ENCODE peak calls at places on chromosome 22, in six cellular contexts. G is WTC11, M is epithelial cell of esophagus, E is endothelial cell, S is epithelial cell of proximal tubule, J is H1. Z is an unnamed sample.
A peak's percentile ranks its signal among the peaks of the same experiment; 100 is the strongest.

GRCh38 chr22:32144875-32145274 is 14.2 kb downstream of the C22orf42 start:
- DNase-seq in G (no peak), M (peak; percentile 41), E (no peak), S (no peak), J (no peak), Z (no peak)

GRCh38 chr22:36860821-36861659 is at the start of gene NCF4:
- DNase-seq in G (no peak), M (no peak), E (no peak), S (no peak), J (no peak), Z (no peak)

GRCh38 chr22:36727110-36727509 is 23.6 kb upstream of the CACNG2 start:
- DNase-seq in G (no peak), M (no peak), E (no peak), S (no peak), J (no peak), Z (no peak)

GRCh38 chr22:41380993-41381328 is 781 bp upstream of the TEF start:
- DNase-seq in G (no peak), M (peak; percentile 61), E (no peak), S (peak; percentile 81), J (no peak), Z (no peak)

GRCh38 chr22:48853627-48854240 is 973.9 kb downstream of the BRD1 start:
- DNase-seq in G (no peak), M (no peak), E (no peak), S (no peak), J (no peak), Z (no peak)

GRCh38 chr22:43303751-43304150 is 39.4 kb downstream of the SCUBE1 start:
- DNase-seq in G (no peak), M (no peak), E (no peak), S (no peak), J (no peak), Z (no peak)

GRCh38 chr22:36027579-36027959 is 1.1 kb downstream of the RBFOX2 start:
- DNase-seq in G (no peak), M (no peak), E (no peak), S (no peak), J (no peak), Z (no peak)

GRCh38 chr22:32281092-32281491 is 25.9 kb upstream of the SLC5A4 start:
- DNase-seq in G (no peak), M (peak; percentile 87), E (no peak), S (peak; percentile 13), J (no peak), Z (peak; percentile 14)

GRCh38 chr22:47307812-47308211 is 545.4 kb downstream of the TBC1D22A start:
- DNase-seq in G (no peak), M (no peak), E (no peak), S (no peak), J (no peak), Z (no peak)

GRCh38 chr22:49576241-49577141 is 251.2 kb downstream of the BRD1 start:
- DNase-seq in G (no peak), M (no peak), E (no peak), S (no peak), J (no peak), Z (no peak)

GRCh38 chr22:33780761-33781160 is 139.5 kb downstream of the LARGE1 start:
- DNase-seq in G (no peak), M (no peak), E (no peak), S (no peak), J (no peak), Z (no peak)

GRCh38 chr22:37378642-37379058 is 48.6 kb downstream of the ELFN2 start:
- DNase-seq in G (no peak), M (peak; percentile 7), E (no peak), S (no peak), J (no peak), Z (no peak)

GRCh38 chr22:41966225-41966606 is 3.0 kb upstream of the SEPTIN3 start:
- DNase-seq in G (no peak), M (no peak), E (no peak), S (no peak), J (no peak), Z (no peak)

GRCh38 chr22:28402539-28402938 is 277.1 kb downstream of the TTC28 start:
- DNase-seq in G (no peak), M (no peak), E (no peak), S (no peak), J (no peak), Z (no peak)

GRCh38 chr22:44975444-44976262 is 34.2 kb downstream of the PHF21B start:
- DNase-seq in G (peak; percentile 96), M (peak; percentile 81), E (peak; percentile 96), S (peak; percentile 1), J (peak; percentile 64), Z (peak; percentile 53)

GRCh38 chr22:50247748-50248147 is 2.9 kb upstream of the TUBGCP6 start:
- DNase-seq in G (peak; percentile 80), M (peak; percentile 78), E (peak; percentile 60), S (no peak), J (no peak), Z (no peak)

GRCh38 chr22:36323182-36323854 is 64.4 kb downstream of the MYH9 start:
- DNase-seq in G (no peak), M (no peak), E (no peak), S (no peak), J (no peak), Z (no peak)

GRCh38 chr22:47354668-47355387 is 592.4 kb downstream of the TBC1D22A start:
- DNase-seq in G (no peak), M (no peak), E (no peak), S (no peak), J (no peak), Z (no peak)

GRCh38 chr22:50684986-50685385 is 12.4 kb downstream of the SHANK3 start:
- DNase-seq in G (no peak), M (no peak), E (no peak), S (no peak), J (no peak), Z (no peak)

GRCh38 chr22:42635531-42635930 is 4.9 kb downstream of the ATP5MGL start:
- DNase-seq in G (no peak), M (peak; percentile 95), E (no peak), S (peak; percentile 63), J (no peak), Z (no peak)

GRCh38 chr22:23204541-23205157 is 24.3 kb downstream of the BCR start:
- DNase-seq in G (no peak), M (no peak), E (no peak), S (no peak), J (no peak), Z (no peak)

GRCh38 chr22:42991010-42991651 is 23.8 kb downstream of the PACSIN2 start:
- DNase-seq in G (no peak), M (peak; percentile 45), E (no peak), S (no peak), J (no peak), Z (no peak)

DNA sequence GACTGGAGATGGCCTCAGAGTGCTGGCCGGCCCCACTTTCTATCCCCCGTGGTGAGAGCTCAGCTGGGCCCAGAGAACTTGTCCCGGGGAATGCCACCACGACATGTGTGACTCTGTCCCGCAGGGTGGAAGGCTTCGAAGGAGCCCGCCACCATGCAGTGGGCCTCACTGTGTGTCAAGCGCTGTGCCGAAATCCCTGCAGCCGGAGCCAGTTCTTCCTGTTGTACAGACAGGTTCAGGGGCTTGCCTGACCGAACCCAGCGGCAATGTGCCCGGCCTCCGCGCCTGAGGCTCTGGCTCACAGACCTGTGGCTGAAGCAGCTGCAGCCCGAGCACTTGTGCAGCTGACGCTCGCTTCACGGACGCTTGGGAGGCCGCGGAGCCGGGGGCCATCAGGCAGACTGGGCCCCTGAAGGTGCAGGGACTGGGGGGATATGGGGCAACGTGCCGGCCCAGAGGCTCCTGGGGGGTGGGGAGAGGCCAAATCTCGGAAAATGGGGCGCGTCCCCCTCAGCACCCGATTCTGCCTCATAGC is 650 bp downstream of the PPM1F start:
- DNase-seq in G (peak; percentile 62), M (peak; percentile 72), E (peak; percentile 33), S (no peak), J (no peak), Z (no peak)
- TF ChIP-seq CTCF in G (no peak), M (no peak), E (no peak), S (no peak), J (no peak), Z (no peak)

GRCh38 chr22:25331050-25331449 is 111.6 kb downstream of the CRYBB2 start:
- DNase-seq in G (no peak), M (no peak), E (no peak), S (no peak), J (no peak), Z (no peak)

GRCh38 chr22:25332386-25332785 is 112.9 kb downstream of the CRYBB2 start:
- DNase-seq in G (no peak), M (no peak), E (no peak), S (no peak), J (no peak), Z (no peak)

DNA sequence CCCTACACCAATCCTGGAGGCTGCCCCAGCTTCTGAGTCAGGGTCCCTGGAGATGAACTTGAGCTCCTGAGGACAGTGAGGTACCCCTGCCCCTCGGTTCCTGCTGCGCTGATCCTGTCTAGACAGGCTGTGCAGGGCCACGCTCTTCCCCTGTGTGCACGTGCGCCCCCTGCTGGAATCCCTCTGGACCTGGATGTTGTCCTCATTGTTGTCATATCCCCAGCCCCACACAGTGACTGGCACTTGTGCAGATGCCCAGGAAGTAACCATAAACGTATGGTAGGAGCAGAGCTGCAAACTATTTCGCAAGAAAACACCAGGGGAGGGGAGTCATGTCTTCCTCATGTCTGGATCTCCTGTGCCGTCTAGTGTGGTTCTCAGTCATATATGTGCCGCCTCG is 114.7 kb downstream of the CRYBB2 start:
- DNase-seq in G (peak; percentile 77), M (peak; percentile 33), E (peak; percentile 97), S (no peak), J (no peak), Z (peak; percentile 10)
- TF ChIP-seq CTCF in G (no peak), M (peak; percentile 32), E (peak; percentile 60), S (peak; percentile 49), J (peak; percentile 82), Z (peak; percentile 64)

GRCh38 chr22:38491707-38492348 is 14.3 kb downstream of the DDX17 start:
- DNase-seq in G (no peak), M (no peak), E (no peak), S (no peak), J (no peak), Z (no peak)

GRCh38 chr22:38494498-38494897 is 11.6 kb downstream of the DDX17 start:
- DNase-seq in G (no peak), M (no peak), E (no peak), S (no peak), J (no peak), Z (no peak)

GRCh38 chr22:38497869-38498268 is 8.2 kb downstream of the DDX17 start:
- DNase-seq in G (no peak), M (no peak), E (no peak), S (no peak), J (no peak), Z (no peak)

GRCh38 chr22:38490915-38491314 is 15.2 kb downstream of the DDX17 start:
- DNase-seq in G (no peak), M (no peak), E (no peak), S (no peak), J (no peak), Z (peak; percentile 40)

GRCh38 chr22:38494939-38495338 is 11.2 kb downstream of the DDX17 start:
- DNase-seq in G (no peak), M (no peak), E (no peak), S (no peak), J (no peak), Z (no peak)
- TF ChIP-seq CTCF in G (no peak), M (peak; percentile 14), E (peak; percentile 20), S (no peak), J (no peak), Z (no peak)

DNA sequence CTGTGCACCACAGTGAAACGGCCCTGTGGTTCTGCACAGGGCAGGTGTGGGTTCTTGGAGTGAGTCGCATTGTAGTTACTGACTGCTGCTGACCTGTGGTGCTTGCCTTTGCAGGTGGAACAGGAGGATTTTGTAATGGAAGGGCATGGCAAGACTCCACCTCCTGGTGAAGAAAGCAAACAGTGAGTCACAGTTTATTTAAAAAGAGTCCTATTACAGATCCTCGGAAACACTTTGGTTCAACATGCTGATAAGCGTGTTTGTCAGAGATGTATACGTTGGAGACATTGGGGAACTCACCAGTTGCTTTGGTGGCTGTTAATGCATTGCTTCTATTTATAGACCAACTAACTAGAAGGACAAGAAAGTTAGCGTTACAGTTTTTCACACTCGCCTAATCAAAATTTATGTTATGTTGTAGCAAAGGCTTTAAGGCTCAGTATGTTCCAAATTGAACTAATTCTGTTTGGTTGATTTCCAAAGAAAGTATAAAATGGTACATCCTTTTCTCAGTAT is 21.7 kb upstream of the TNRC6B start:
- DNase-seq in G (peak; percentile 31), M (peak; percentile 91), E (no peak), S (no peak), J (peak; percentile 19), Z (no peak)
- TF ChIP-seq CTCF in G (no peak), M (peak; percentile 37), E (no peak), S (peak; percentile 37), J (peak; percentile 28), Z (peak; percentile 15)

Z was measured in HFF-Myc.